ENCODE peak calls at places on chromosomes 3 and 15, in nine cellular contexts. R is activated B cell treated with CpG ODN at 0.5 μM for 24 hours; P is activated naive CD8-positive, alpha-beta T cell treated with anti-CD3 and anti-CD28 coated beads, Interleukin-2, amount 50 U/mL, for 24 hours; L is left cardiac atrium; G is left lung; W is CD8-positive, alpha-beta T cell; V is stimulated activated naive B cell treated with anti-CD40 and anti-IgM and Interleukin-4, amounts not matched to agents 10 μg/mL and 1 μg/mL and 100 μg/mL, for 72 hours; I is activated T-cell treated with anti-CD3 and anti-CD28 coated beads, Interleukin-2, amount 50 U/mL, for 4 hours; M is gastrocnemius medialis. D is an unnamed sample.

GRCh38 chr3:143812411-143812968 is 35.8 kb downstream of the SLC9A9 start:
- ATAC-seq in P (no peak), W (no peak), G (no peak), L (no peak), V (no peak), R (no peak), M (no peak), I (no peak), D (no peak)

GRCh38 chr3:188230962-188231361 is 77.0 kb downstream of the LPP start:
- ATAC-seq in P (peak), L (peak), R (no peak), W (no peak), M (peak), I (peak), V (no peak), G (no peak), D (peak)

GRCh38 chr3:33699275-33699674 is 18.8 kb downstream of the CLASP2 start:
- ATAC-seq in P (no peak), M (no peak), I (no peak), R (no peak), L (no peak), W (no peak), V (no peak), G (no peak), D (no peak)

GRCh38 chr3:129658156-129658843 is 51.8 kb upstream of the PLXND1 start:
- ATAC-seq in G (no peak), L (no peak), W (no peak), I (no peak), R (no peak), V (no peak), M (no peak), P (no peak), D (no peak)

GRCh38 chr3:192835818-192836468 is 81.7 kb downstream of the MB21D2 start:
- ATAC-seq in R (no peak), M (peak), W (no peak), P (peak), V (no peak), G (no peak), I (no peak), L (peak), D (no peak)

GRCh38 chr3:118990818-118991560 is 43.7 kb downstream of the IGSF11 start:
- ATAC-seq in G (no peak), R (no peak), I (no peak), W (no peak), M (no peak), P (no peak), L (no peak), V (no peak), D (no peak)

GRCh38 chr3:52845157-52845556 is 10.3 kb upstream of the MUSTN1 start:
- ATAC-seq in I (no peak), L (peak), V (no peak), W (no peak), G (peak), P (no peak), M (peak), R (no peak), D (no peak)

GRCh38 chr15:99485992-99486370 is 79.8 kb upstream of the MEF2A start:
- ATAC-seq in W (peak), L (peak), M (no peak), P (no peak), G (peak), I (peak), V (peak), R (peak), D (no peak)

GRCh38 chr3:184806567-184807271 is 5.2 kb upstream of the VPS8 start:
- ATAC-seq in L (no peak), G (no peak), V (no peak), R (no peak), P (peak), M (peak), W (no peak), I (no peak), D (no peak)

GRCh38 chr15:31360843-31361763 is 34.5 kb downstream of the KLF13 start:
- ATAC-seq in V (peak), M (no peak), G (peak), W (peak), P (peak), L (no peak), R (peak), I (peak), D (peak)